ENCODE peak calls at places on chromosomes 5 and 9, in five cellular contexts. S, R, Q, A and E are unnamed samples.

GRCh38 chr5:149237662-149238061 is 34.0 kb upstream of the AFAP1L1 start:
- DNase-seq in S (peak), R (no peak), Q (no peak), A (peak), E (no peak)

GRCh38 chr9:137575725-137576411 is 2.9 kb downstream of the DPH7 start:
- DNase-seq in S (no peak), R (no peak), Q (no peak), A (no peak), E (peak)

GRCh38 chr9:109171926-109172325 is 4.9 kb upstream of the FRRS1L start:
- DNase-seq in S (no peak), R (no peak), Q (no peak), A (no peak), E (no peak)

GRCh38 chr5:109784687-109785086 is 95.0 kb downstream of the MAN2A1 start:
- DNase-seq in S (no peak), R (no peak), Q (no peak), A (no peak), E (no peak)

GRCh38 chr5:98769006-98769255 is 4.5 kb upstream of the RGMB start:
- DNase-seq in S (peak), R (no peak), Q (no peak), A (no peak), E (no peak)

GRCh38 chr5:178114325-178115135 is 1.2 kb downstream of the N4BP3 start:
- DNase-seq in S (no peak), R (no peak), Q (no peak), A (no peak), E (no peak)

GRCh38 chr9:116165912-116166311 is 12.3 kb downstream of the PAPPA start:
- DNase-seq in S (no peak), R (no peak), Q (no peak), A (no peak), E (no peak)

GRCh38 chr9:133843250-133843649 is 105.1 kb upstream of the SARDH start:
- DNase-seq in S (no peak), R (no peak), Q (no peak), A (no peak), E (no peak)

GRCh38 chr9:122383992-122384461 is 13.2 kb downstream of the PTGS1 start:
- DNase-seq in S (no peak), R (peak), Q (no peak), A (no peak), E (no peak)

GRCh38 chr9:126667190-126668055 is 53.7 kb downstream of the LMX1B start:
- DNase-seq in S (no peak), R (no peak), Q (no peak), A (no peak), E (no peak)

GRCh38 chr9:114221706-114222465 is 66.5 kb downstream of the COL27A1 start:
- DNase-seq in S (no peak), R (no peak), Q (no peak), A (no peak), E (no peak)

GRCh38 chr5:178542455-178542854 is 47.7 kb downstream of the COL23A1 start:
- DNase-seq in S (no peak), R (no peak), Q (no peak), A (no peak), E (no peak)

GRCh38 chr9:79482078-79482477 is 89.7 kb upstream of the TLE4 start:
- DNase-seq in S (no peak), R (no peak), Q (no peak), A (no peak), E (no peak)

GRCh38 chr5:9099681-9100080 is 446.2 kb downstream of the SEMA5A start:
- DNase-seq in S (no peak), R (no peak), Q (no peak), A (no peak), E (no peak)

GRCh38 chr9:110160163-110160562 is 47.8 kb downstream of the C9orf152 start:
- DNase-seq in S (no peak), R (no peak), Q (no peak), A (no peak), E (no peak)

GRCh38 chr5:178203670-178204204 is 596 bp upstream of the HNRNPAB start:
- DNase-seq in S (no peak), R (no peak), Q (no peak), A (no peak), E (no peak)

GRCh38 chr5:142904421-142904820 is 134.2 kb downstream of the ARHGAP26 start:
- DNase-seq in S (no peak), R (no peak), Q (no peak), A (no peak), E (no peak)

GRCh38 chr5:43567967-43568366 is 11.1 kb upstream of the PAIP1 start:
- DNase-seq in S (no peak), R (no peak), Q (no peak), A (no peak), E (no peak)

GRCh38 chr5:167050568-167051214 is 1240.8 kb upstream of the WWC1 start:
- DNase-seq in S (peak), R (no peak), Q (no peak), A (no peak), E (no peak)

GRCh38 chr5:177355162-177355867 is 2.4 kb upstream of the RGS14 start:
- DNase-seq in S (no peak), R (no peak), Q (no peak), A (no peak), E (no peak)

GRCh38 chr5:55530669-55531068 is 4.1 kb downstream of the PLPP1 start:
- DNase-seq in S (peak), R (no peak), Q (no peak), A (no peak), E (no peak)

GRCh38 chr9:129751841-129752801 is 721 bp downstream of the PTGES start:
- DNase-seq in S (no peak), R (no peak), Q (no peak), A (no peak), E (no peak)

GRCh38 chr5:78360674-78361225 is 333 bp downstream of the SCAMP1 start:
- DNase-seq in S (no peak), R (no peak), Q (no peak), A (peak), E (no peak)

GRCh38 chr5:15234366-15234765 is 265.6 kb upstream of the FBXL7 start:
- DNase-seq in S (no peak), R (no peak), Q (no peak), A (no peak), E (no peak)

GRCh38 chr5:106640511-106640910 is 1030.2 kb downstream of the EFNA5 start:
- DNase-seq in S (no peak), R (no peak), Q (no peak), A (no peak), E (no peak)

GRCh38 chr5:143399616-143400540 is 3.6 kb downstream of the NR3C1 start:
- DNase-seq in S (no peak), R (no peak), Q (no peak), A (no peak), E (no peak)

GRCh38 chr5:52693279-52693678 is 94.4 kb upstream of the ITGA1 start:
- DNase-seq in S (peak), R (peak), Q (peak), A (no peak), E (no peak)

GRCh38 chr9:89999176-89999533 is 394.3 kb downstream of the GADD45G start:
- DNase-seq in S (no peak), R (no peak), Q (no peak), A (no peak), E (no peak)

GRCh38 chr9:3793363-3793762 is 267.6 kb upstream of the RFX3 start:
- DNase-seq in S (no peak), R (no peak), Q (no peak), A (no peak), E (no peak)

GRCh38 chr9:3788211-3788610 is 262.4 kb upstream of the RFX3 start:
- DNase-seq in S (no peak), R (no peak), Q (no peak), A (no peak), E (no peak)

DNA sequence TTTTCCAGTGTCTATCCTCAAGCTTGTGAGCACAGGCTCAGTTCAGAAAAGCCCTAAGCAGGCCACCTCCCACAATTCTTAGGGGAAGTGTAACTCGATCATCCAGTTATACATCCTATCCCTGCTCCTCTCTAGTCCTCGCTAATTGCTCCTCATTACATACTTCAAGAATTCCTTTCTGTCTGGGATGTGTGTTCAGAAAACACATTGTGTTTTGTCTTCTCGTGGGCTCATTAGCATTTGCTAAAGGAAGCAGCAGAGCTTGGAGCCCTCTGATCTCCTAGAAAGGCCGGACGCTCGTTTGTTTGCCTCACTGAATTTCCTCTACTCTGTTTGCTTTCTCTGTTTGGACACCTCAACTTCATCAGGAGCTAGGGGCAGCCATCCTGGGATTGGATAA is 268.2 kb upstream of the RFX3 start:
- DNase-seq in S (no peak), R (no peak), Q (peak), A (no peak), E (no peak)
- TF ChIP-seq ESRRA in S (no peak), R (no peak), Q (no peak), A (no peak), E (no peak)

GRCh38 chr9:87796232-87796631 is 70.3 kb downstream of the CTSL start:
- DNase-seq in S (no peak), R (no peak), Q (no peak), A (peak), E (no peak)

GRCh38 chr9:87795178-87795577 is 69.3 kb downstream of the CTSL start:
- DNase-seq in S (no peak), R (no peak), Q (no peak), A (peak), E (no peak)

GRCh38 chr9:87793292-87793691 is 67.4 kb downstream of the CTSL start:
- DNase-seq in S (no peak), R (peak), Q (peak), A (peak), E (no peak)

GRCh38 chr9:87787735-87788134 is 61.8 kb downstream of the CTSL start:
- DNase-seq in S (no peak), R (peak), Q (no peak), A (peak), E (no peak)

DNA sequence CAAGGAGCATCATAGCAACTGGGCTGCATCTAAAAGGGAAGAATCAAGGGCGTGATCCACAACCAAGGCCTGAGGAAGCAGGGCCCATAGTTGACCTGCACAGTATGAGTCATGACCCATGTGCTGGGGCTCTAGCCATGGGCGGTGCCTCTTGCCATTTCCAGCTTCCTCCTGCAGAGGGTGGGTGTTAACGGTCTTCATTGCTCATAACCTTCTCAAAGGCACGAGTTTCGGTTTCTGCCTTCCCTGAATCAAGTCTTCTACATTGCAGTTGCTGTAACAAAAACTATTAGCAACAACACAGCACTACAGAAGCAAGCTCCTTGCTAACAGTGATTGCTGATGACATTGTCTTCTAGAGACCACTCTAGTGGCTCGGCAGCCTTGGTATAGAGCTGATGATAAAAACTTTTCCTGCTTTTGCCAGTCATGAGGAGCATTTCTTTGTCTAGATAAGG is 66.9 kb downstream of the CTSL start:
- DNase-seq in S (no peak), R (peak), Q (peak), A (peak), E (peak)
- TF ChIP-seq ESRRA in S (no peak), R (no peak), Q (no peak), A (peak), E (no peak)

DNA sequence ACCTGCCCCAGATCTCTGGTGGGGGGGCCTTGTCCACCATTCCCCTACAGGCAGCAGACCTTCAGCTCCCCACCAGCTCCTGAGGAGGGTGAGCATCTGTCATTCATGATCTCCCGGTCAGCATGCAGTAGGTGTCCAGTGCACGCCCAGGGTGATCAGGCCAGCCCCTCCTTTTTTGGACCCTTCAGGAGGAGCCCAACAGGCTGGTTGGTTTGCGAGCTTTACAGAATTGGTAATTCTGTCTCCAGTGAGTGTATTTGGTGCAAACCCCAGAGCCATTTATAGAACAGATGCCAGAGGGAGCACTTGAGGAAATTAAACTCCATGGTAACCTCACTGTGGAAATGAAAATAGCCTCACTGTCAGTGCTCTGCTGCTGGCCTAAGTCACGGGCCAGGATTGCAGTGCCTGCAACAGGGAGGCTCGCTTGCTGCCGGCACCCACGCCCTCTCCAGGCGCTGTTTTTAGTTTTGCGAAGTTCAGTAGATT is 23.4 kb downstream of the WNK2 start:
- DNase-seq in S (no peak), R (no peak), Q (no peak), A (no peak), E (no peak)
- TF ChIP-seq ESRRA in S (no peak), R (no peak), Q (no peak), A (no peak), E (no peak)

DNA sequence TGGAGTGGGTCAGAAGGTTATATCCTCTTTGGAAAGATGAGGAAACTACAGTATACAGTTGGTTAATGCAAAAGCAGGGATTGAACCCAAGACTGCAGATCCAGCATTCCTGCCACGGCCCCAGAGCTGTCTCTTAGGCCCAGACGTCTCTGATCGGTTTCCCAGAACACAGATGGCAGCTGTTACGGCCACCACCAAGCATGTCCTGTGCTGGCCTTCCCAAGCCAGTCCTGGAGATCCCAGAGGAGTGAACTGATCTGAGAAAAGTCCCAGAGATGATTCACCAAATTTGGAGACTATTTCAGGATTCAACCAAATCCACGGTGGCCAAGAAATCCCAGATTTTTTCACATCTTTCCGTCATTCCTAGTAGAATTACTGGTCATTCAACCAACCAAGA is 20.1 kb downstream of the TNIP1 start:
- DNase-seq in S (no peak), R (no peak), Q (no peak), A (no peak), E (no peak)
- TF ChIP-seq ESRRA in S (no peak), R (no peak), Q (no peak), A (no peak), E (no peak)